ENCODE peak calls at places on chromosomes 2 and 18, in four cellular contexts. E is cardiac muscle cell, C is A549, U is neuronal stem cell. L is an unnamed sample. For H3K4me1, the result is how much of the 10 kb centered on the place peaks cover.

GRCh38 chr2:63049291-63050185 is 1.1 kb upstream of the OTX1 start:
- DNase-seq in E (no peak), C (peak), U (peak), L (no peak)

GRCh38 chr2:233953106-233953801 is 36.1 kb downstream of the TRPM8 start:
- DNase-seq in E (no peak), C (no peak), U (no peak), L (no peak)

GRCh38 chr2:107742460-107743027 is 84.1 kb upstream of the RGPD4 start:
- DNase-seq in E (no peak), C (no peak), U (no peak), L (no peak)

GRCh38 chr2:231099918-231100317 is 24.9 kb downstream of the HTR2B start:
- DNase-seq in E (no peak), C (peak), U (no peak), L (no peak)

GRCh38 chr2:44544991-44545390 is 183.2 kb downstream of the CAMKMT start:
- DNase-seq in E (no peak), C (no peak), U (no peak), L (no peak)

GRCh38 chr2:27072950-27073349 is 1.5 kb upstream of the OST4 start:
- DNase-seq in E (peak), C (no peak), U (no peak), L (no peak)

GRCh38 chr2:137228566-137228965 is 463.2 kb downstream of the THSD7B start:
- DNase-seq in E (peak), C (peak), U (no peak), L (no peak)

GRCh38 chr2:117949800-117950199 is 64.1 kb downstream of the CCDC93 start:
- DNase-seq in E (no peak), C (no peak), U (no peak), L (no peak)

GRCh38 chr2:29322011-29322410 is 206.8 kb downstream of the CLIP4 start:
- DNase-seq in E (peak), C (no peak), U (no peak), L (no peak)

GRCh38 chr18:48893061-48893558 is 57.7 kb downstream of the SMAD7 start:
- DNase-seq in E (no peak), C (no peak), U (no peak), L (no peak)

GRCh38 chr2:64626146-64626809 is 27.4 kb downstream of the SERTAD2 start:
- DNase-seq in E (no peak), C (no peak), U (no peak), L (no peak)

GRCh38 chr2:232310189-232310588 is 68.4 kb upstream of the ALPP start:
- DNase-seq in E (no peak), C (no peak), U (no peak), L (no peak)

GRCh38 chr2:241180495-241180894 is 8.0 kb upstream of the ANO7 start:
- DNase-seq in E (no peak), C (peak), U (no peak), L (no peak)

GRCh38 chr2:161547130-161547529 is 77.1 kb upstream of the SLC4A10 start:
- DNase-seq in E (no peak), C (no peak), U (no peak), L (no peak)

GRCh38 chr2:28137221-28137620 is 246.7 kb downstream of the BABAM2 start:
- DNase-seq in E (peak), C (peak), U (no peak), L (no peak)

GRCh38 chr2:105933906-105934305 is 189.2 kb downstream of the NCK2 start:
- DNase-seq in E (no peak), C (no peak), U (no peak), L (no peak)

GRCh38 chr18:48455555-48456478 is 46.6 kb upstream of the ZBTB7C start:
- DNase-seq in E (peak), C (no peak), U (no peak), L (peak)

GRCh38 chr2:71070294-71071025 is 2.0 kb downstream of the NAGK start:
- DNase-seq in E (peak), C (peak), U (no peak), L (no peak)

GRCh38 chr2:96389728-96390127 is 54.2 kb downstream of the NCAPH start:
- DNase-seq in E (no peak), C (no peak), U (no peak), L (peak)

GRCh38 chr2:120818441-120818920 is 82.8 kb downstream of the GLI2 start:
- DNase-seq in E (peak), C (peak), U (no peak), L (no peak)

GRCh38 chr2:98738304-98738703 is 7.4 kb upstream of the MGAT4A start:
- DNase-seq in E (no peak), C (no peak), U (no peak), L (no peak)

GRCh38 chr2:156565066-156565710 is 129.0 kb downstream of the GPD2 start:
- DNase-seq in E (peak), C (no peak), U (no peak), L (no peak)

GRCh38 chr2:141508086-141508749 is 622.6 kb downstream of the LRP1B start:
- DNase-seq in E (no peak), C (no peak), U (no peak), L (no peak)

GRCh38 chr18:9689253-9689652 is 18.8 kb upstream of the RAB31 start:
- DNase-seq in E (no peak), C (no peak), U (no peak), L (no peak)

GRCh38 chr2:25276569-25277465 is 64.9 kb downstream of the DNMT3A start:
- DNase-seq in E (peak), C (no peak), U (no peak), L (peak)

GRCh38 chr2:105515581-105516415 is 116.9 kb upstream of the FHL2 start:
- DNase-seq in E (no peak), C (no peak), U (no peak), L (no peak)

GRCh38 chr2:46578966-46579365 is 99.6 kb downstream of the TMEM247 start:
- DNase-seq in E (no peak), C (no peak), U (no peak), L (no peak)

GRCh38 chr18:32707153-32707552 is 65.7 kb downstream of the KLHL14 start:
- DNase-seq in E (no peak), C (no peak), U (no peak), L (no peak)

GRCh38 chr2:176589956-176590509 is 320.8 kb downstream of the MTX2 start:
- DNase-seq in E (peak), C (no peak), U (no peak), L (no peak)

GRCh38 chr2:28432362-28432761 is 39.7 kb downstream of the FOSL2 start:
- DNase-seq in E (no peak), C (no peak), U (no peak), L (no peak)

GRCh38 chr18:58268849-58269248 is 224.8 kb downstream of the NEDD4L start:
- DNase-seq in E (peak), C (peak), U (no peak), L (no peak)

GRCh38 chr2:5494212-5494611 is 198.0 kb upstream of the SOX11 start:
- DNase-seq in E (no peak), C (no peak), U (no peak), L (no peak)

GRCh38 chr18:4748975-4749374 is 293.9 kb upstream of the DLGAP1 start:
- DNase-seq in E (no peak), C (no peak), U (no peak), L (no peak)

GRCh38 chr18:44773640-44774155 is 93.0 kb downstream of the SETBP1 start:
- DNase-seq in E (no peak), C (no peak), U (no peak), L (no peak)

GRCh38 chr2:12456293-12457151 is 260.2 kb upstream of the TRIB2 start:
- DNase-seq in E (peak), C (peak), U (no peak), L (peak)

GRCh38 chr18:57901819-57902600 is 98.9 kb upstream of the ATP8B1 start:
- DNase-seq in E (peak), C (peak), U (no peak), L (no peak)

GRCh38 chr18:1805526-1805925 is 765.8 kb downstream of the METTL4 start:
- DNase-seq in E (no peak), C (no peak), U (no peak), L (no peak)

GRCh38 chr2:112627060-112628040 is 18.4 kb upstream of the SLC20A1 start:
- DNase-seq in E (peak), C (peak), U (no peak), L (no peak)

GRCh38 chr2:112626604-112627059 is 19.1 kb upstream of the SLC20A1 start:
- DNase-seq in E (peak), C (peak), U (no peak), L (peak)

GRCh38 chr2:112629823-112630222 is 15.9 kb upstream of the SLC20A1 start:
- DNase-seq in E (no peak), C (no peak), U (no peak), L (no peak)

GRCh38 chr2:112630268-112630667 is 15.5 kb upstream of the SLC20A1 start:
- DNase-seq in E (no peak), C (no peak), U (no peak), L (no peak)

GRCh38 chr2:112629224-112629623 is 16.5 kb upstream of the SLC20A1 start:
- DNase-seq in E (no peak), C (no peak), U (no peak), L (no peak)
- H3K4me1 ChIP-seq in E (under half), C (half or more), U (under half), L (half or more)

DNA sequence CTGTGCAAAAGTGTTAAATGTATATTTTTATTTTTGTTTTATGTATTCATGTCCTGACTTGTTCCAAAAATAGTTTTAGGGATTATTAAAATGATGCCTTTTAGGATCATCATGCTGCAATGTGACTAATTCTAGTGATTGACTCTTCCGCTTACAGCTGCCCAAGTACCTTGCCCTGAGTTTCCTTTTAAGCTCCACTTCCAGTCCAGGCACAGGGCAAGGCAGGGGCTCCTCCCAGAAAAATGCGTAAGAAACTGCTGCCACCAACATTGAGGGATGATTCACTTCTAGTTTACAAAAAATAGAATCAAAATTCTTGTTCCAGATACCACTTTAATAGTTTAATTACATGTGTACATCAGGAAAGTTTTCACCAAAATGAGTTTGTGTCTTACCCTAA is 116.4 kb downstream of the IRS1 start:
- DNase-seq in E (no peak), C (no peak), U (no peak), L (no peak)
- H3K27ac ChIP-seq in E (no peak), C (no peak), U (no peak), L (no peak)

GRCh38 chr2:172549131-172549530 is 6.8 kb upstream of the PDK1 start:
- DNase-seq in E (no peak), C (no peak), U (no peak), L (no peak)
- H3K4me1 ChIP-seq in E (under half), C (under half), U (under half), L (under half)

GRCh38 chr2:30683240-30683956 is 123.8 kb downstream of the CAPN13 start:
- DNase-seq in E (no peak), C (no peak), U (no peak), L (no peak)
- H3K27ac ChIP-seq in E (no peak), C (no peak), U (no peak), L (no peak)

GRCh38 chr2:10330700-10331032 is 28.0 kb downstream of the HPCAL1 start:
- DNase-seq in E (no peak), C (no peak), U (no peak), L (no peak)
- H3K4me1 ChIP-seq in E (under half), C (half or more), U (under half), L (half or more)